ENCODE peak calls at places on chromosomes 2 and 18, in five cellular contexts. B is heart right ventricle, K is foreskin fibroblast, T is uterus, G is AG04450. W is an unnamed sample.

GRCh38 chr2:235611337-235611736 is 117.5 kb downstream of the AGAP1 start:
- DNase-seq in B (no peak), K (peak; percentile 54), T (no peak), G (no peak), W (no peak)

GRCh38 chr2:15725101-15725787 is 133.6 kb downstream of the DDX1 start:
- DNase-seq in B (no peak), K (no peak), T (no peak), G (no peak), W (no peak)

GRCh38 chr2:237823544-237823943 is 25.0 kb downstream of the RBM44 start:
- DNase-seq in B (no peak), K (no peak), T (no peak), G (no peak), W (no peak)

GRCh38 chr2:168607992-168608391 is 151.9 kb downstream of the CERS6 start:
- DNase-seq in B (no peak), K (peak; percentile 49), T (no peak), G (no peak), W (no peak)

GRCh38 chr18:68796936-68797690 is 767 bp upstream of the CCDC102B start:
- DNase-seq in B (peak; percentile 60), K (peak; percentile 82), T (no peak), G (no peak), W (no peak)

GRCh38 chr18:36929601-36930000 is 100.7 kb downstream of the KIAA1328 start:
- DNase-seq in B (no peak), K (no peak), T (no peak), G (no peak), W (no peak)

GRCh38 chr2:236047886-236048540 is 120.2 kb downstream of the GBX2 start:
- DNase-seq in B (no peak), K (no peak), T (no peak), G (no peak), W (no peak)

GRCh38 chr18:55587341-55588000 is 521 bp downstream of the TCF4 start:
- DNase-seq in B (peak; percentile 48), K (peak; percentile 52), T (peak; percentile 27), G (no peak), W (no peak)

GRCh38 chr18:3867768-3868445 is 417.9 kb downstream of the TGIF1 start:
- DNase-seq in B (no peak), K (no peak), T (no peak), G (no peak), W (no peak)

GRCh38 chr2:88167740-88168139 is 2.4 kb upstream of the THNSL2 start:
- DNase-seq in B (no peak), K (no peak), T (no peak), G (no peak), W (no peak)

GRCh38 chr18:40355701-40356100 is 1599.3 kb upstream of the PIK3C3 start:
- DNase-seq in B (no peak), K (peak; percentile 89), T (no peak), G (peak; percentile 4), W (no peak)

GRCh38 chr2:46306320-46306719 is 9.1 kb downstream of the EPAS1 start:
- DNase-seq in B (no peak), K (no peak), T (no peak), G (no peak), W (no peak)

GRCh38 chr2:196759378-196759706 is 40.1 kb downstream of the GTF3C3 start:
- DNase-seq in B (no peak), K (peak; percentile 38), T (no peak), G (peak; percentile 15), W (no peak)

DNA sequence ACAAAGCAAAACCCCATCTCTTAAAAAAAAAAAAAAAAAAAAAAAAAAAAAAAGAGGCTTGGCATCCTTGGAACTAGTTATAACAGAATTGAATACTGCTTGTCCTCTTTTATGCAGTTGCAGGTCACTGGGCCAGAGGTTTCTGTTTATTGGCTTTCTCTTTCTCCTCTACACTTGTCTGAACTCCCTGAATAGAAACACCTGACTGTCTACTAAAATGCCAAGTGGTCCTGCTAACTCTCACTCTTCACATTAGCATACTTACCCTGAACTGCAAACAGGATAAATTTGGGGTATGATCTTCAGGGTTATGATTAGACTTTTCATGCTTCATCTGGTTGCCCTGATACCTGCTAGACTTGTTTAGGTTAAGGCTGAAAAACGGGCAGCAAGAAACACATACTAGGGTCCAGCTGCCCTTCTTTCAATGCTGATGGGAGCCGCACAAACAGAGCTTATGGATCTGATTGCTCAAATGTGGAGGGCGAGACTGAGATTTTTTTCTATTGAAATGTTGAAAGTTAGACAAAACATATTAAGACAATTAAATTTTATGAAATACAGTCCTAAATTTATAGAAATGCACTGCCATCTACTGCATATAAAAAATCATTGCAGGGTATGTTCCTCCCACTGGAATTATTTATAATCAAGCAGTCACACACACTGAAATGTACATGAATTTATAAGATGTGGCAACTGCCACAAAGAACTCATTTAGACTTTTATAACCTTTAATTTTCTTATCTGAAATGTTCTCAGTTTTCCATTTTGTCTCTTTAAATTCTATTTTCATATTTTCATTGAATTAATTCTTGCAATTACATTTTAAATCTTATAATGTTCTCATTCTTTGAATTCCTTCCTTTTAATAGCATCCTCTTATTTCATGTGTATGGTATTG is 40.8 kb downstream of the GTF3C3 start:
- DNase-seq in B (no peak), K (peak; percentile 56), T (no peak), G (no peak), W (no peak)
- TF ChIP-seq CTCF in B (no peak), K (peak; percentile 15), T (no peak), G (peak; percentile 43), W (peak; percentile 52)

DNA sequence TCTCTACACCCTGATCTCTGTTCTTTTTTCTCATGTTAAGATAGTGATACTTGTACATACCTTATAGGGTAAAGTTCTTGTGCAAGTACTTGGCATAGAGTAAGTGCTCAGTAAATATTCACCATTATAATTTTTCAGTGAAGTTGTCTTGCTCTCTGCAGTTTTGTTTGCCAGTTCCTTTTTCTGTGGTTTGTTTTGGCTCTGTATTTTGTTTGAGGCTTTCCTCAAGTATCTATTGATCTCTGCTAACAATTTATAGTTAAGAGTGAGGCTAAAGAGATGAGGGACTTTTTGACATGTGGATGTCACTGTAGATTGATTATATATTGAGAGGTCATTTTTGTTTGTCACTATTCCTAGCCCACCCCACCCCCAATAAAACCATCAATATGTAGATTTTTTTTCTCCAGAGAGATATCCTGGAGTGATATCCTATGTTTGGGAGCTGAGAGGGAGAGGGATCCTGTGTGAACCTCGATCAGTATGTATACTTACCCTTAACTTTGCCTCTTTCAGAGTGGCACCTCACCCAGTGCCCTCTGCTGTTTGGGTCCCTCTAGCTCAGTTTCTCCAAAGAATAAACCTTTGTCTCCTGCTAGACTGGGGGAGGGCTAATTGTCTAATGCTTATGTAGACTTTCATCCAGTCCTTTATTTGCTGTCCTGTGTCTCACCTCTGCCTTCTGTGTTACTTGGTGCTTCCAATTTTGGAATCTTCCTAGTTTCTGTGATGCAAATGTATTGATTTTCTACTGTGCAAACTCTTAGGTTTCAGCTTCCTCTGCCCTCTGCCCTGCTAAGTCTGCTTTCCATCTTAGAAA is 48.2 kb downstream of the MTX2 start:
- DNase-seq in B (no peak), K (no peak), T (no peak), G (no peak), W (no peak)
- TF ChIP-seq CTCF in B (no peak), K (no peak), T (no peak), G (no peak), W (no peak)

GRCh38 chr2:1886405-1886992 is 142.2 kb upstream of the PXDN start:
- DNase-seq in B (peak; percentile 58), K (peak; percentile 58), T (peak; percentile 26), G (peak; percentile 30), W (peak; percentile 79)
- TF ChIP-seq CTCF in B (peak; percentile 49), K (peak; percentile 83), T (no peak), G (peak; percentile 83), W (peak; percentile 76)

GRCh38 chr2:715847-716573 is 38.8 kb upstream of the TMEM18 start:
- DNase-seq in B (no peak), K (peak; percentile 38), T (no peak), G (no peak), W (no peak)
- TF ChIP-seq CTCF in B (no peak), K (peak; percentile 46), T (no peak), G (peak; percentile 59), W (peak; percentile 31)

GRCh38 chr2:127226520-127227263 is 6.6 kb upstream of the CYP27C1 start:
- DNase-seq in B (no peak), K (peak; percentile 79), T (no peak), G (peak; percentile 54), W (no peak)

GRCh38 chr2:127228102-127228501 is 8.0 kb upstream of the CYP27C1 start:
- DNase-seq in B (no peak), K (no peak), T (no peak), G (no peak), W (no peak)

GRCh38 chr2:127231130-127231865 is 11.2 kb upstream of the CYP27C1 start:
- DNase-seq in B (no peak), K (no peak), T (no peak), G (no peak), W (no peak)

GRCh38 chr2:127226132-127226519 is 6.0 kb upstream of the CYP27C1 start:
- DNase-seq in B (no peak), K (no peak), T (no peak), G (no peak), W (no peak)

GRCh38 chr2:127229555-127229954 is 9.5 kb upstream of the CYP27C1 start:
- DNase-seq in B (no peak), K (no peak), T (no peak), G (no peak), W (no peak)
- TF ChIP-seq CTCF in B (no peak), K (no peak), T (no peak), G (no peak), W (no peak)

GRCh38 chr18:67513285-67513684 is 3.2 kb downstream of the DSEL start:
- DNase-seq in B (no peak), K (no peak), T (no peak), G (no peak), W (no peak)
- TF ChIP-seq CTCF in B (no peak), K (peak; percentile 5), T (no peak), G (peak; percentile 6), W (no peak)

DNA sequence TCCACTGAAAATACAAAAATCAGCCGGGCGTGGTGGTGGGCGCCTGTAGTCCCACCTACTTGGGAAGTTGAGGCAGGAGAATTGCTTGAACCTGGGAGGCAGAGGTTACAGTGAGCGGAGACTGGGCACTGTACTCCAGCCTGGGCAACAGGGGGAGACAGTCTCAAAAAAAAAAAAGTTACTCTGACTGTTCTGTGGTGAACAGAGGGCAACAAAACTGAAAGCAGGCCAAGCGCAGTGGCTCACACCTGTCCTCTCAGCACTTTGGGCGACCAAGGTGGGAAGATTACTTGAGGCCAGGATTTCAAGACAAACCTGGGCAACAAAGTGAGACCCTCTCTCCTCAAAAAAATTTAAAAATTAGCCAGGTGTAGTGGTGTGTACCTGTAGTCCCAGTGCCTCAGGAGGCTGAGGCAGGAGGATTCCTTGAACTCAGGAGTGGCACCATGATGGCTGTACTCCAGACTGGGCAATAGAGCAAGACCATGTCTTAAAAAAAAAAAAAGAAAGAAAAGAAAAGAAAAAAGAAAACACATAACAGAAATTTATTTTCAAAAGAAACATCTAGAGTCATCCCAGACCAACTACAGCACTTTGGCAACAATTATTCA is 13.6 kb upstream of the RTN4 start:
- DNase-seq in B (no peak), K (no peak), T (no peak), G (no peak), W (no peak)
- TF ChIP-seq CTCF in B (no peak), K (no peak), T (no peak), G (no peak), W (no peak)

DNA sequence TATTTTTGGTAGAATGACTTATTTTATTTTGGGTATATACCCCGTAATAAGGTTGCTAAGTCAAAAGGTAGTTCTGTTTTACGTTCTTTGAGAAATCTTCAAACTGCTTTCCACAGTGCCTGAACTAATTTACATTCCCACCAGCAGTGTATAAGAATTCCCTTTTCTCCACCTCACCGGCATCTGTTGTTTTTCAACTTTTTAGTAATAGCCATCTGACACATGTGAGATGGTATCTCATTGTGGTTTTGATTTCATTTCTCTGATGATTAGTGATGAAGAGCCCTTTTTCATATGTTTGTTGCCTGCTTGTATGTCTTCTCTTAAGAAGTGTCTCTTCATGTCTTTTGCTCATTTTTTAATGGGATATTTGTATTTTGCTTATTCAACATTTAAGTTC is 215.2 kb upstream of the TFPI start:
- DNase-seq in B (no peak), K (no peak), T (no peak), G (no peak), W (no peak)
- TF ChIP-seq CTCF in B (no peak), K (no peak), T (no peak), G (no peak), W (no peak)